ENCODE peak calls at places on chromosome 22, in four cellular contexts. O is fibroblast of lung, D is Peyer's patch, Z is chondrocyte. L is an unnamed sample.

GRCh38 chr22:20509344-20510047 is 2.1 kb downstream of the MED15 start:
- DNase-seq in Z (no peak), O (peak; percentile 95), D (peak; percentile 61), L (no peak)

GRCh38 chr22:39068033-39068785 is 8.9 kb upstream of the APOBEC3G start:
- DNase-seq in O (no peak), D (no peak), Z (no peak), L (no peak)

GRCh38 chr22:17957683-17958082 is 66.7 kb downstream of the MICAL3 start:
- DNase-seq in D (no peak), O (no peak), Z (no peak), L (no peak)

GRCh38 chr22:32662587-32662915 is 139.0 kb upstream of the TIMP3 start:
- DNase-seq in Z (no peak), D (no peak), O (no peak), L (no peak)

GRCh38 chr22:23539135-23539838 is 40.8 kb downstream of the IGLL1 start:
- DNase-seq in Z (no peak), O (peak; percentile 70), D (peak; percentile 86), L (peak; percentile 50)

GRCh38 chr22:40076702-40077645 is 82.2 kb downstream of the FAM83F start:
- DNase-seq in Z (no peak), D (no peak), O (peak; percentile 21), L (no peak)

GRCh38 chr22:20549232-20549841 is 41.9 kb downstream of the MED15 start:
- DNase-seq in Z (no peak), O (peak; percentile 58), D (no peak), L (no peak)

GRCh38 chr22:31150615-31151014 is 9.4 kb upstream of the RNF185 start:
- DNase-seq in D (peak; percentile 52), O (no peak), Z (no peak), L (no peak)

GRCh38 chr22:21626073-21626734 is 3.6 kb downstream of the YDJC start:
- DNase-seq in D (no peak), Z (no peak), O (no peak), L (no peak)

GRCh38 chr22:19806213-19807160 is 45.9 kb downstream of the TBX1 start:
- DNase-seq in D (peak; percentile 92), O (peak; percentile 38), Z (peak; percentile 79), L (no peak)

GRCh38 chr22:22745225-22746060 is 101.0 kb downstream of the GGTLC2 start:
- DNase-seq in O (no peak), D (peak; percentile 67), Z (no peak), L (peak; percentile 46)

GRCh38 chr22:19524170-19525115 is at the start of gene CLDN5:
- DNase-seq in D (no peak), Z (peak; percentile 74), O (peak; percentile 21), L (no peak)

GRCh38 chr22:48567213-48567975 is 1260.3 kb downstream of the BRD1 start:
- DNase-seq in O (no peak), D (no peak), Z (no peak), L (no peak)

GRCh38 chr22:21698430-21699329 is 32.9 kb downstream of the PPIL2 start:
- DNase-seq in Z (no peak), O (no peak), D (no peak), L (no peak)

GRCh38 chr22:39263626-39264025 is 18.8 kb upstream of the PDGFB start:
- DNase-seq in O (no peak), Z (no peak), D (no peak), L (no peak)

GRCh38 chr22:30891781-30892180 is 76.8 kb downstream of the MORC2 start:
- DNase-seq in Z (no peak), O (no peak), D (no peak), L (no peak)

GRCh38 chr22:48331691-48332220 is 1495.9 kb downstream of the BRD1 start:
- DNase-seq in D (peak; percentile 22), O (no peak), Z (no peak), L (no peak)

GRCh38 chr22:18033204-18033998 is 9.0 kb upstream of the MICAL3 start:
- DNase-seq in O (peak; percentile 63), D (no peak), Z (no peak), L (no peak)

GRCh38 chr22:40209945-40210485 is 32.3 kb downstream of the TNRC6B start:
- DNase-seq in O (no peak), D (no peak), Z (no peak), L (no peak)

GRCh38 chr22:22886546-22886945 is 1.1 kb upstream of the IGLL5 start:
- DNase-seq in D (no peak), Z (no peak), O (no peak), L (no peak)

GRCh38 chr22:21020802-21021429 is 6.0 kb downstream of the P2RX6 start:
- DNase-seq in D (no peak), O (no peak), Z (no peak), L (no peak)

GRCh38 chr22:47605441-47605840 is 843.0 kb downstream of the TBC1D22A start:
- DNase-seq in Z (peak; percentile 65), D (peak; percentile 24), O (no peak), L (peak; percentile 7)

GRCh38 chr22:48665286-48666010 is 1162.2 kb downstream of the BRD1 start:
- DNase-seq in Z (no peak), D (no peak), O (no peak), L (no peak)

GRCh38 chr22:48099671-48100070 is 1337.2 kb downstream of the TBC1D22A start:
- DNase-seq in O (no peak), D (no peak), Z (no peak), L (no peak)

GRCh38 chr22:45683680-45684079 is 12.0 kb downstream of the ATXN10 start:
- DNase-seq in D (no peak), O (no peak), Z (no peak), L (no peak)

GRCh38 chr22:45684169-45684568 is 12.5 kb downstream of the ATXN10 start:
- DNase-seq in O (peak; percentile 87), Z (no peak), D (no peak), L (no peak)

GRCh38 chr22:45686842-45687241 is 15.2 kb downstream of the ATXN10 start:
- DNase-seq in D (no peak), O (peak; percentile 76), Z (no peak), L (no peak)

GRCh38 chr22:45684752-45685359 is 13.2 kb downstream of the ATXN10 start:
- DNase-seq in Z (no peak), D (no peak), O (no peak), L (no peak)

DNA sequence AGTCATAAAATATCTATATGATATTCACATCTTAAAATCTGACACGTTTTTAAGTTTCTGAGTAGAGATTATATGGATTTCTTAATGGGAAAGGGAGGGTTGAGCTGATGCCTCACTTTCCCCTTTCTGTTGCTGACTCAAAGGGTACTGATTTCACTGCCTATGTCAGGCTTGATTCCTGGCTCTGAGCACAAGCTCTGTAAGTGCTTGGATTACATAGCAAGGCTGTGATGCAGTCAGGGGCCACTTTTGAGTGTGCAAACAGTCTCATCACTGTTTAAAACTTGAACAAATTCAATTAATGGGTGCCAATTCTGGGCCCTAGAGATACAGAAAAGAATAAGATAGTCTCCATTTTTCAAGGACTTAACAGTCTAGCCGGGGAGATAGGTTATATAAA is 14.4 kb downstream of the ATXN10 start:
- DNase-seq in O (peak; percentile 73), D (no peak), Z (no peak), L (no peak)
- TF ChIP-seq CTCF in O (no peak), D (no peak), Z (no peak), L (no peak)

GRCh38 chr22:37199839-37200161 is 11.8 kb upstream of the C1QTNF6 start:
- DNase-seq in Z (no peak), D (no peak), O (no peak), L (no peak)
- TF ChIP-seq CTCF in Z (peak; percentile 70), D (no peak), O (no peak), L (no peak)

GRCh38 chr22:41367039-41367679 is 14.6 kb upstream of the TEF start:
- DNase-seq in Z (peak; percentile 98), D (peak; percentile 95), O (peak; percentile 96), L (no peak)
- TF ChIP-seq CTCF in Z (peak; percentile 69), D (peak; percentile 41), O (peak; percentile 46), L (no peak)

GRCh38 chr22:35380537-35381423 is at the start of gene HMOX1:
- DNase-seq in O (peak; percentile 86), D (peak; percentile 93), Z (peak; percentile 97), L (peak; percentile 69)
- TF ChIP-seq CTCF in O (no peak), D (peak; percentile 46), Z (peak; percentile 57), L (no peak)

GRCh38 chr22:26975865-26976264 is 318.5 kb downstream of the MIAT start:
- DNase-seq in O (no peak), Z (no peak), D (no peak), L (no peak)
- TF ChIP-seq CTCF in O (no peak), Z (no peak), D (no peak), L (no peak)

DNA sequence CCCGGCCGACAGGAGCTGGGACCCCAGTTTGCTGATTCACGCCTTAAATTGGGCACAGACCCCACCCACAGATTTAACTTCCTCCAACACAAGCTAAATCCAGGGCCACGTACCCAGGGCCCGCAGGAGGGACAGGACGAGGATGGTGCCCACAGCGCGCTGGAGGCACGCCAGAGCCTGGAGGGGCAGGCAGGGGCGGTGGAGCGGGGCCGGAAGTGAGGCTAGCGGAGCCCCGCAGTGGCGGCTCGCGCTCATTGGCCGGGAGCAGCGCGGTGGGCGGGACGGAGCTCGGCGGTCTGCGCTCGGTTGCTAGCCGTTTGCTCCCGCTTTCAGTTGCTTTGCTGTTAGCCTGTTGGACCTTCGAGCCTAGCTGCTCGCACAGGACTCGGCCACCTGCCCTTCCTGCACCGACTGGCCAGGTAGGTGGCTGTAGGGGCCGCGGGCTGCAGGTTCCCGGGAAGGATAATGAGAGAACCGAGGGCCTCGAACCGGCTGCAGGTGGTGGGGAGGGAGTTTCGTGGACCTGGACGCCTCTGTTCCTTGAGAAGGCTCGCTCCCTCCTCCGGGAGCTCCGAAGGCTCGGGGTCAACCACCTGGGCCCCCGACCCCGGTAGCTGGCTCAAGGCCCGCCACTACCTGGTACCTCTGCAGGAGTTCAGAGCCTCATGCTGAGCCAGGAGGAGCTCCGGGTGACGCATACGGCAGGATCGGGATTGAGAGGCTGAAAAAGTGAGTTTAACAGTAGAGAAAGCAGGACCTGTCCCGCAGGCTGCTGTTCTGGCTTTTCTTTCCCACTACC is at the start of gene CCDC134:
- DNase-seq in D (peak; percentile 95), Z (no peak), O (peak; percentile 78), L (peak; percentile 88)
- TF ChIP-seq CTCF in D (peak; percentile 10), Z (peak; percentile 4), O (no peak), L (no peak)

GRCh38 chr22:49923445-49923844 is 5.0 kb downstream of the CRELD2 start:
- DNase-seq in D (no peak), O (no peak), Z (no peak), L (peak; percentile 54)
- TF ChIP-seq CTCF in D (no peak), O (peak; percentile 3), Z (peak; percentile 42), L (no peak)

DNA sequence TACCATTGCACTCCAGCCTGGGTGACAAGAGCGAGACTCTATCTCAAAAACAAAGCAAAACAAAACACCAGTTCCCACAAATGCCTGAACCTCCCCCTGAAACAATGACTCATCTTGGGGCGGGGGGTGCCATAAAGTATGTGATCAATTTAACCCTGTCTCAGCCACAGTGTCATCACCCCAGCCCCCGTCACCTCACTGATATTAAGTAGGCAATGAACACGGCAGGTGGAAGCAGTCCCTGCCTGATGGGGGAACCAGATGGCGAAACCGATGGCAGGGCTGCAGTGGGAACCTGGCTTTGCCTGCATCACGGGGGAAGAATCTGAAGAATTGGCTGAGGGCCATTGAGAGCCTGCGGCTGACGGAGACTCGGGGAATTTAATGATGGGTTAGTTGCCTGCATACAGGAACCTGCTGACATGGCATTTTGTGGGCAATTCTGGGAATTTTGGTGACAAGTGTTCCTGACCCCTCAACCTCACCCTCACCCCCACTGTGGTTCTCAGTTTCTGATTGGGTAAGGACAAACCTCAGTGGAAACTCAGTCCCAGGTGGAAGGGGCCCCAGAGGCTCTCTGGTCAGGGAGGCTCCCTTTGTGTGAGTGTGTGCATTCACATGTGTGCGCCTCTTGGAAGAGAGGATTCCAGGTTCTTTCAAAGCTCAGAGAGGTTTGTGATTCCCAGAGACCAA is 39.1 kb upstream of the SHISAL1 start:
- DNase-seq in O (peak; percentile 94), Z (no peak), D (no peak), L (no peak)
- TF ChIP-seq CTCF in O (no peak), Z (peak; percentile 36), D (no peak), L (no peak)